ENCODE peak calls at places on chromosomes 2 and 18, in seven cellular contexts. G is endothelial cell of umbilical vein, P is HepG2, O is fibroblast of lung, U is H9, F is hepatocyte, Q is neural progenitor cell. W is an unnamed sample. For H4K20me1, the result is how much of the 10 kb centered on the place peaks cover.

GRCh38 chr2:67290451-67290991 is 106.6 kb upstream of the ETAA1 start:
- DNase-seq in U (no peak), O (peak), P (no peak), F (no peak), Q (no peak), G (peak), W (peak)

GRCh38 chr18:961644-962355 is 57.1 kb downstream of the ADCYAP1 start:
- DNase-seq in P (peak), Q (peak), G (peak), F (peak), U (peak), O (peak), W (peak)

GRCh38 chr2:134253804-134254203 is at the start of gene MGAT5:
- DNase-seq in Q (no peak), U (no peak), O (no peak), F (no peak), G (no peak), P (no peak), W (no peak)

GRCh38 chr2:197052371-197052770 is 125.9 kb upstream of the PGAP1 start:
- DNase-seq in U (no peak), O (no peak), F (no peak), Q (no peak), P (no peak), G (no peak), W (no peak)

GRCh38 chr18:44803019-44803650 is 122.4 kb downstream of the SETBP1 start:
- DNase-seq in Q (no peak), F (peak), G (no peak), P (peak), U (no peak), O (peak), W (no peak)

GRCh38 chr18:58045265-58046086 is 1.4 kb downstream of the NEDD4L start:
- DNase-seq in F (peak), Q (peak), G (peak), O (no peak), U (peak), P (peak), W (peak)

GRCh38 chr2:118169359-118170005 is 81.2 kb downstream of the INSIG2 start:
- DNase-seq in U (no peak), F (no peak), Q (no peak), G (no peak), P (no peak), O (no peak), W (peak)

GRCh38 chr18:37956020-37956419 is 390.4 kb upstream of the CELF4 start:
- DNase-seq in F (no peak), Q (no peak), P (no peak), U (no peak), O (no peak), G (no peak), W (no peak)

GRCh38 chr2:178796079-178796677 is 11.0 kb downstream of the TTN start:
- DNase-seq in Q (no peak), P (peak), F (peak), U (no peak), G (peak), O (peak), W (peak)

GRCh38 chr2:211216221-211216620 is 659.8 kb downstream of the CPS1 start:
- DNase-seq in O (no peak), Q (peak), F (no peak), U (no peak), P (no peak), G (no peak), W (peak)

GRCh38 chr2:127658641-127659407 is 12.9 kb downstream of the GPR17 start:
- DNase-seq in G (no peak), O (no peak), P (no peak), Q (no peak), F (no peak), U (no peak), W (no peak)

GRCh38 chr2:15974203-15974452 is 33.8 kb downstream of the MYCN start:
- DNase-seq in P (no peak), O (no peak), F (no peak), U (no peak), G (no peak), Q (no peak), W (no peak)

GRCh38 chr2:223545830-223546229 is 56.3 kb downstream of the SCG2 start:
- DNase-seq in Q (no peak), F (no peak), G (no peak), O (peak), U (no peak), P (no peak), W (no peak)

GRCh38 chr2:106540886-106541285 is 53.7 kb downstream of the CD8B2 start:
- DNase-seq in P (no peak), F (no peak), G (no peak), U (no peak), Q (no peak), O (no peak), W (no peak)

GRCh38 chr2:106537047-106537446 is 49.9 kb downstream of the CD8B2 start:
- DNase-seq in Q (no peak), G (no peak), F (no peak), U (no peak), O (no peak), P (no peak), W (no peak)

GRCh38 chr2:106537711-106538275 is 50.6 kb downstream of the CD8B2 start:
- DNase-seq in F (no peak), O (no peak), Q (peak), G (no peak), P (no peak), U (no peak), W (no peak)

GRCh38 chr2:106542730-106543359 is 55.7 kb downstream of the CD8B2 start:
- DNase-seq in Q (peak), O (peak), G (peak), U (peak), F (peak), P (peak), W (peak)

DNA sequence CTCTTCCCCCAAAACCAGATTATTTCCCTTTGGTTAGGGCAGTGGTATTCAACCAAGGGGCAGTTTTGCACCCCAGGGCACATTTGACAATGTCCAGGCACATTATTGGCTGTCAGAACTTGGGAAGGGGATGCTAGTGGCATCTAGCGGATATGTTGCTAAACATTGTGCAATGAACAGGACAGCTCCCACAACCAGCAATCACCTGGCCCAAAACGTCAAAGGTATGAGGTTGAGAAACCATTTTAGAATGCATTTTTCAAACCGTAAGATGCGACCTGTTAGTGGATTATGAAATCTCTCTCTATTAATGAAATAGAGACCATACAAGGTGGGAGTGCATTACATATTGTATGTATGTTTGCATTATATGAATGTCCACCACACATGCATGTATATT is 54.2 kb downstream of the CD8B2 start:
- DNase-seq in G (no peak), U (no peak), F (no peak), P (no peak), Q (no peak), O (no peak), W (no peak)
- TF ChIP-seq CTCF in G (no peak), U (no peak), F (no peak), P (no peak), Q (no peak), O (no peak), W (no peak)

DNA sequence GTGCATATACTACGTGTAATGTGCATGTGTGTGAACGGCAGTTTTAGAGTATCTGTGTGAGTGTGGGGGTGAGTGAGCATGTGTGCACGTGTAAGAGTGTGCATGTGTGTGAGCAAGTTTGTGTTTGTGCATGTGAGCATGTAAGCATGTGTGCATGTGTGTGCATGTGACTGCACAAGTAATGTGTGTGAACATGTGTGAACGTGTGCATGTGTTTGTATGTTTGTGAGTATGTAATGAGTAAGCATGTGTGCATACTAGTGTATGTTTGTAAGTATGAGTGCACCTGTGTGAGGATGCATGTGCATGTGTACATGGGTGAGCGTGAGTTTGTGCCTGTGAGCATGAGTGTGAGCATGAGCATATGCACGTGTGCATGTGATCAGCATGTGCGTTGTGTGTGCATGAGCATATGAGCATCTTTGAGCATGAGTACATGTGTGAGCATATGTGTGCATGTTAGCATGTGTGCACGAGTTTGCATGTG is 90.7 kb downstream of the ZNF516 start:
- DNase-seq in O (no peak), Q (no peak), U (no peak), P (no peak), F (no peak), G (no peak), W (no peak)
- H4K20me1 ChIP-seq in O (under half), Q (half or more), U (under half), P (half or more), F (half or more), G (under half), W (under half)

GRCh38 chr2:95277246-95277906 is 3.1 kb downstream of the PROM2 start:
- DNase-seq in U (peak), O (no peak), Q (no peak), P (peak), G (no peak), F (no peak), W (peak)
- TF ChIP-seq CTCF in U (peak), O (no peak), Q (no peak), P (no peak), G (no peak), F (no peak), W (peak)

DNA sequence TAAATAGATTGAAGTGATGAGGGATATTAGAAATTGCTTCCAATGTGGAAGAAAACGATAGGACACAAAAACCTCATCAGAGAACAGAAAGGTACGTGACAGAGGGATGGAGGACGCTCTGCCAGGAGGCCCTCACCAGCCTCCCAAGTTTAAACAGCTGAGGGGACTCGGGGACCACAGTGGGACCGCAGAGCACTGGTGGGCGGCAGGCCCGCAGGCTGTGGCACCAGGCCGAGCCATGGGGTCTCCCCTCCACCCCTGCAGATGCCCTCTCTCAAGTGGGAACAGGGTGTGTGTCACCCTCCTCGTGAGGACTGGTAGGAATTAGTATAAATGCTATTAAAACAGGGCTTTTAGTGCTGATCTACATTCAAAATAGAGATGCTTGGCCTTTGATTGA is 10.8 kb downstream of the NDUFA10 start:
- DNase-seq in U (no peak), G (no peak), Q (no peak), O (no peak), F (no peak), P (no peak), W (no peak)
- H4K20me1 ChIP-seq in U (under half), G (under half), Q (under half), O (under half), F (under half), P (under half), W (under half)

DNA sequence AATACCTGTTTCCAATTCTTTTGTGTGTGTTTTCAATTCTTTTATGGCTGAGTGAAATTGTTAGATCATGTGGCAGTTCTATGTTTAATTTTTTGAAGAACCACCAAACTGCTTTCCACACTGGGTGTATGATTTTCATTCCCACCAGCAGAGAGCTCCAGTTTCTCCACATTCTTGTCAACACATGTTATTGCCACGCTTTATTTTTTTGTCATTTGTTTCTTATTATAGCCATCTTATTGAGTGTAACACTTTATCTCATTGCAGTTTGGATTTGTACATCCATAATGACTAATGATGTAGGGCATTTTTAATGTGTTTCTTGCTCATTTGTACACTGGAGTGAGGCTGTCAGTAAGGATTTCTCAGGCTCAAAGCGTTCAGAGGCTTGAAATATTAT is 184.3 kb downstream of the PIEZO2 start:
- DNase-seq in G (no peak), F (no peak), O (peak), P (no peak), U (no peak), Q (no peak), W (no peak)
- TF ChIP-seq CTCF in G (no peak), F (no peak), O (no peak), P (no peak), U (no peak), Q (no peak), W (no peak)

GRCh38 chr18:46220116-46220515 is 115.9 kb downstream of the HAUS1 start:
- DNase-seq in U (no peak), P (no peak), Q (no peak), G (no peak), F (no peak), O (peak), W (no peak)

GRCh38 chr18:46213295-46213694 is 109.1 kb downstream of the HAUS1 start:
- DNase-seq in U (no peak), P (peak), Q (no peak), O (peak), F (no peak), G (peak), W (no peak)

GRCh38 chr18:46212398-46212797 is 108.2 kb downstream of the HAUS1 start:
- DNase-seq in O (no peak), Q (no peak), G (no peak), F (no peak), U (no peak), P (no peak), W (no peak)

GRCh38 chr18:46214435-46214834 is 110.2 kb downstream of the HAUS1 start:
- DNase-seq in U (no peak), P (no peak), Q (no peak), O (no peak), G (no peak), F (no peak), W (no peak)

GRCh38 chr18:46215902-46216723 is 111.9 kb downstream of the HAUS1 start:
- DNase-seq in F (no peak), O (no peak), U (no peak), G (no peak), P (no peak), Q (no peak), W (no peak)
- H4K20me1 ChIP-seq in F (under half), O (under half), U (under half), G (under half), P (under half), Q (under half), W (under half)

W was measured in PC-9.